ENCODE peak calls at places on chromosomes 13 and 19, in four cellular contexts. E, O, U and N are unnamed samples.

GRCh38 chr19:12913011-12913561 is 6.0 kb downstream of the SYCE2 start:
- DNase-seq in E (no peak), O (no peak), U (peak; percentile 18), N (peak; percentile 62)

GRCh38 chr13:28716511-28716910 is 2.3 kb downstream of the SLC46A3 start:
- DNase-seq in O (no peak), E (peak; percentile 49), U (no peak), N (no peak)

GRCh38 chr13:96223231-96223630 is 133.3 kb downstream of the HS6ST3 start:
- DNase-seq in E (no peak), O (no peak), U (no peak), N (no peak)

GRCh38 chr19:40549007-40549708 is 27.5 kb upstream of the SHKBP1 start:
- DNase-seq in E (peak; percentile 92), O (peak; percentile 73), U (peak; percentile 87), N (peak; percentile 49)

GRCh38 chr13:102214956-102215355 is 186.9 kb downstream of the FGF14 start:
- DNase-seq in U (no peak), O (no peak), E (no peak), N (no peak)

GRCh38 chr19:45376045-45376724 is 5.8 kb upstream of the ERCC2 start:
- DNase-seq in O (no peak), E (peak; percentile 91), U (peak; percentile 2), N (peak; percentile 91)

GRCh38 chr13:51380269-51380668 is 40.8 kb downstream of the SERPINE3 start:
- DNase-seq in O (no peak), U (no peak), E (no peak), N (no peak)

GRCh38 chr13:39095500-39095899 is 57.2 kb downstream of the NHLRC3 start:
- DNase-seq in O (no peak), U (no peak), E (no peak), N (no peak)

GRCh38 chr13:58843567-58843966 is 1212.0 kb downstream of the PCDH17 start:
- DNase-seq in O (no peak), U (no peak), E (no peak), N (peak; percentile 1)

GRCh38 chr13:114081761-114082681 is 50.4 kb downstream of the RASA3 start:
- DNase-seq in E (no peak), U (no peak), O (no peak), N (no peak)

GRCh38 chr13:23934481-23934880 is 37.2 kb upstream of the C1QTNF9B start:
- DNase-seq in O (no peak), E (no peak), U (no peak), N (no peak)

GRCh38 chr13:60397693-60398437 is 845 bp downstream of the TDRD3 start:
- DNase-seq in U (no peak), O (no peak), E (peak; percentile 49), N (peak; percentile 35)

GRCh38 chr13:37627428-37627827 is 28.9 kb upstream of the POSTN start:
- DNase-seq in O (no peak), U (no peak), E (no peak), N (no peak)

GRCh38 chr19:4474504-4475136 is 2.5 kb downstream of the HDGFL2 start:
- DNase-seq in U (peak; percentile 53), E (no peak), O (peak; percentile 68), N (no peak)

GRCh38 chr19:30543243-30543945 is 171.2 kb downstream of the ZNF536 start:
- DNase-seq in E (no peak), U (no peak), O (no peak), N (no peak)

GRCh38 chr19:55005684-55006488 is 32.2 kb downstream of the GP6 start:
- DNase-seq in O (no peak), U (peak; percentile 87), E (peak; percentile 96), N (peak; percentile 12)

GRCh38 chr19:45265375-45265774 is 14.3 kb downstream of the MARK4 start:
- DNase-seq in U (no peak), O (no peak), E (no peak), N (no peak)

GRCh38 chr19:11137542-11138384 is 17.8 kb downstream of the SPC24 start:
- DNase-seq in E (peak; percentile 82), O (no peak), U (peak; percentile 76), N (peak; percentile 75)

GRCh38 chr13:18951412-18951811 is 230.2 kb downstream of the TUBA3C start:
- DNase-seq in O (no peak), U (no peak), E (no peak), N (no peak)

GRCh38 chr19:42132030-42132628 is at the start of gene POU2F2:
- DNase-seq in O (no peak), E (no peak), U (peak; percentile 40), N (no peak)

GRCh38 chr19:19432732-19433131 is 27.3 kb downstream of the GATAD2A start:
- DNase-seq in O (no peak), E (no peak), U (no peak), N (no peak)

GRCh38 chr13:74346960-74347359 is 212.8 kb upstream of the KLF12 start:
- DNase-seq in O (no peak), U (no peak), E (no peak), N (no peak)
- TF ChIP-seq PHF8 in O (no peak), U (no peak), E (no peak), N (no peak)

GRCh38 chr13:92136449-92137180 is 738.2 kb downstream of the GPC5 start:
- DNase-seq in O (no peak), E (no peak), U (no peak), N (no peak)
- TF ChIP-seq PHF8 in O (no peak), E (no peak), U (no peak), N (no peak)

DNA sequence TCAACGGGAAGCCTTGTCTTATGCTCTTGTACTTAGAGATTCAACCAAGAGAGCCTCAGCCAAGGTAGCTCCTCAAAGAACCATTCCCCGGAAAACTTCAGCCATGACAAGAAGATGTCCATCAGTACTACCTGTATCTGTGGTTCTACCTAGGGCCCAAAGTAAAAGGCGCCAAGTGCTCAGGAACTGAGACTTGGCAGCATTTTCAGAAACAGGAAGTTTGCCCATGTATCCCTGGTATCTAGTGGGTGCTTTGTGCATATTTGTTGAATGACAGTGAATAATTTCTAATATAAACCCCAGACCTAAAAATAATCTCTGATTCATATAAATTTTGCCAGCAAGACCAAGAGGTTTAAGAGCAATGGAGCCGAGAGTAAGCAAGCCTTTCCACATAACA is 7.2 kb downstream of the FAM216B start:
- DNase-seq in U (no peak), O (no peak), E (no peak), N (no peak)
- TF ChIP-seq PHF8 in U (no peak), O (no peak), E (no peak), N (no peak)

GRCh38 chr13:48640767-48641166 is 13.0 kb upstream of the CYSLTR2 start:
- DNase-seq in E (no peak), O (no peak), U (no peak), N (no peak)
- TF ChIP-seq PHF8 in E (no peak), O (no peak), U (no peak), N (no peak)

DNA sequence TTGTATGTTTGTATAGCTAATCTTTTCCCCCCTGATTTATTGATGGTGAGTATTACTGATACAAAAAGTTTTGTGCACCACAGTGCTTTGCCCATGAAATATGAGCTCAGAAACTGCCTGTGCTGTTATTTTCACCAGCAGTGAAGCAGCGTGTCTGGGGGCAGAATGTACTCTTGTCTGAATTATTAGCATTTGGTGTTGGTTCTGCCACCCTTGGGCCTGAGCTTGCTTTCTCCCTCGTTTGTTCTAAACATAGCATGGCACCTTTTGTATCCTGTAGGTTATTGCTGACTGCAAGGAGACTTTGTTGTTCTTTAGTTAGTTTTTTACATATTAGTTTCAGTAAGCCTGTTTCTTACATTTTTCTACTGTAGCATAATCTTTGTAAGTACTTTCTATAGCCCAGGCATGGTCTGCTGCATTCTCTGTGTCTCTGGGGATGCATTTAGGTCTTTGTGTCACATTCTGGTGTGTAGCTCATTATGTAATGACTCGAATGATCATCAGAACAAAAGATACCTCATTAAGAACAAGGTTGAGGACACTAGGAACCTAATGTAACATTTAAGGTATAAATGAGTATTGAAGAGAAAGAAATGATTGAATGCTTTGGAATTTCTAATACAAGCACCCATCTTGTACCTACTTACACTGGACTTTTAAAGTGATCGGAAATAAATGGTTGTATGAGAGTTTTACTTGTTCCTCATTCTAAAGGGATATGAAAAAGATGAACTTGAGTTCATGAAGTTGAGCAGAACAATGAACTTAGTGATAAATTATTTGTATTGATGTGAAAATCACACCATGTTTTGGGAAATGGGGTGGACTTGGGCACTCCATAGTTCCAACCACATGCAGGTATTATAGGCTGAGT is 50.3 kb upstream of the GPI start:
- DNase-seq in O (no peak), E (no peak), U (no peak), N (no peak)
- TF ChIP-seq PHF8 in O (no peak), E (no peak), U (no peak), N (no peak)

DNA sequence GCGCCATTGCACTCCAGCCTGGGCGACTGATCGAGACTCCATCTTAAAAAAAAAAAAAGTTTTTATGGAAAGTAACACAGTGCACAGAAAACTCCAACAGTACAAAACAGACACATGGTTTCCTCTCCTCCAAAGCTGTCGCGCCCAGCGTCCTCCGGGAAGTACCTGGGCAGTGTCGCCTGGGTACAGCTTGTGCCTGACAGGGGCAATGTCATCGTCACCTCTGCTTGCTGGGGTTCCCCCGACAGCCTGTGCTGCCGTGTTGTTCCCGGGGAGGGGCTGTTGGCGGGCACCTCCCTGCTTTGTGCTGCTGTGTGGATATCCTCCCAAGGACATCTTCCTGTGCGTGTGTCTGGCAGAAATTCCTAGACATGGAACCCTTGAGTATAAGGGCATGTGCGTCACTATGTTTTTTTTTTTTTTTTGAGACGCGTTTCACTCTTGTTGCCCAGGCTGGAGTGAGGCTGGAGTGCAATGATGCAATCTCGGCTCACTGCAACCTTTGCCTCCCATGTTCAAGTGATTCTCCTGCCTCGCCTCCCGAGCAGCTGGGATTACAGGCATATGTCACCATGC is 2.4 kb upstream of the F2RL3 start:
- DNase-seq in U (no peak), E (peak; percentile 50), O (no peak), N (peak; percentile 52)
- TF ChIP-seq PHF8 in U (no peak), E (no peak), O (no peak), N (no peak)

GRCh38 chr13:27406178-27406939 is 18.1 kb upstream of the GTF3A start:
- DNase-seq in O (no peak), E (peak; percentile 49), U (peak; percentile 17), N (peak; percentile 43)
- TF ChIP-seq PHF8 in O (no peak), E (no peak), U (no peak), N (no peak)